ENCODE peak calls at places on chromosomes 5 and 9, in four cellular contexts. F is PC-9; E is activated CD8-positive, alpha-beta T cell treated with anti-CD3 and anti-CD28 coated beads for 36 hours; S is AG10803. W is an unnamed sample.

GRCh38 chr5:113235884-113236283 is 198.9 kb downstream of the TSSK1B start:
- DNase-seq in F (no peak), E (no peak), S (no peak), W (no peak)

GRCh38 chr9:135925496-135926133 is 18.3 kb upstream of the CAMSAP1 start:
- DNase-seq in F (no peak), E (peak), S (no peak), W (peak)

GRCh38 chr9:38046669-38047300 is 22.2 kb downstream of the SHB start:
- DNase-seq in F (peak), E (no peak), S (peak), W (no peak)

GRCh38 chr5:177467436-177467835 is 6.0 kb downstream of the DBN1 start:
- DNase-seq in F (no peak), E (no peak), S (no peak), W (no peak)

GRCh38 chr5:112529525-112529924 is 110.4 kb upstream of the EPB41L4A start:
- DNase-seq in F (no peak), E (no peak), S (no peak), W (no peak)

GRCh38 chr5:76908166-76908565 is 44.7 kb upstream of the CRHBP start:
- DNase-seq in F (no peak), E (no peak), S (no peak), W (no peak)

GRCh38 chr9:92716557-92716956 is 46.6 kb upstream of the IPPK start:
- DNase-seq in F (peak), E (peak), S (no peak), W (peak)

GRCh38 chr5:113520429-113520828 is 6.9 kb downstream of the YTHDC2 start:
- DNase-seq in F (no peak), E (peak), S (peak), W (peak)

GRCh38 chr5:132460835-132461230 is 29.7 kb downstream of the IRF1 start:
- DNase-seq in F (no peak), E (no peak), S (no peak), W (no peak)

GRCh38 chr5:88727705-88728313 is 155.2 kb downstream of the MEF2C start:
- DNase-seq in F (no peak), E (no peak), S (peak), W (no peak)
- TF ChIP-seq CTCF in F (peak), E (peak), S (peak), W (peak)

GRCh38 chr5:149130121-149130931 is 11.0 kb upstream of the ABLIM3 start:
- DNase-seq in F (no peak), E (no peak), S (no peak), W (no peak)
- TF ChIP-seq CTCF in F (peak), E (no peak), S (peak), W (no peak)

DNA sequence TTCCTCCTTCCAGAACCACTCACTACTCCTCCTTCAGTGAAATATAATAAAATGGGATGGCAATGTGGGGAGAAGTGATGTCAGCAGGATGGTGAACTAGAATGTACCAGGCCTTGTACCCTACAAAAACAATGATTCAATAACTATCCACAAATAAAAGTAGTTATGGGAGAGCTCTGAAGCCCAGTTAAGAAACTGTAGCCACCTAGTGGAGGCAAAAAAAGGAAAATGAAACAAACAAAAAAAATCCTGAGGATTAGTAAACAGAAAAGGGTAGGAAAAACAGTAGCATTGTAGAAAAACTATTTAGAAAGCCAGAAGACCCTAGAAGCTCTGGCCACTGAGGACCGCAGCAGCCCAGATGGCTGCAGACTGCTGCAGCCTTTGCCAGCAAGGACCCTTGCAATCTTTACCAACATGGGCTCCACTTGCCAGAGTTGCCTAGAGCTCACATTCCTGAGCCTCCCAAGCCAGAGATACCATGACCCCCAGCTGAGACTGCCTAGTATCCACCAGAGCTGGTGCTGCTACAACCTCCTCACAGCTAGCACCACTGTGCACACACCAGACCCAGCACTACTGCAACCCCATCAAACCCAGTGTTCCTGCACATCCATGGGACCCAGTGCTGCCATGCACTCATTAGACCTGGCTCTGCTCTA is 259.7 kb upstream of the MSX2 start:
- DNase-seq in F (no peak), E (no peak), S (no peak), W (no peak)
- TF ChIP-seq CTCF in F (no peak), E (no peak), S (no peak), W (no peak)

GRCh38 chr5:173736923-173737412 is 120.5 kb upstream of the BOD1 start:
- DNase-seq in F (peak), E (no peak), S (no peak), W (peak)
- TF ChIP-seq CTCF in F (no peak), E (no peak), S (no peak), W (no peak)

DNA sequence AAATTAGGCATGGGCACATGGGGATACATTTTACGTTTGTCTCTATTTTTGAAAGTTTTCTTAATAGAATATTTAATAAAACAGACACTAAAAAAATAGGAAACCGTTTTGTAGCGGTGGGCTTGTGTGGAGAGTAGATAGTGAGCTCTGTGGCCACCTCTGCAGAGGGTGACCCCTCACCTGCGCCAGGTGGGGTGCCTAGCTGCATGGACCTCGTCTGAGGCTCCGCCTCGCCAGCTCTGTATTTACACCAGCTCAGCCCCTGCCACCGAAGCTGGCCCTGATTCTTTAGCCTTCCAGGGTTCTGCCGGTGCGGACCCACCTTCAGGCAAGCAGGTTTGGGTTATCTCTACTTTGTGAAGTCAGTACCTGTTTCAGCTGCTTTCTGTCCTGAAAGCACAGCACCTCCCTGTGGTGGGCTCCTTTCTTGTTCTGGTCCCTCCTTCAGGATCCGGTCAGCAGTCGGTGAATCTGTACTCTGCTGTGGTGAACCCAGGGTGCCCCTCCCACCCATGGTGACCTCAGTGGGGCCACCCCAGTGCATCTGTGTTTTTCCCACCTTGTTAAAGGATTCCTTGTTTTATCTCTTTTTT is 105.2 kb upstream of the CACNA1B start:
- DNase-seq in F (no peak), E (peak), S (no peak), W (no peak)
- TF ChIP-seq CTCF in F (no peak), E (no peak), S (no peak), W (peak)

DNA sequence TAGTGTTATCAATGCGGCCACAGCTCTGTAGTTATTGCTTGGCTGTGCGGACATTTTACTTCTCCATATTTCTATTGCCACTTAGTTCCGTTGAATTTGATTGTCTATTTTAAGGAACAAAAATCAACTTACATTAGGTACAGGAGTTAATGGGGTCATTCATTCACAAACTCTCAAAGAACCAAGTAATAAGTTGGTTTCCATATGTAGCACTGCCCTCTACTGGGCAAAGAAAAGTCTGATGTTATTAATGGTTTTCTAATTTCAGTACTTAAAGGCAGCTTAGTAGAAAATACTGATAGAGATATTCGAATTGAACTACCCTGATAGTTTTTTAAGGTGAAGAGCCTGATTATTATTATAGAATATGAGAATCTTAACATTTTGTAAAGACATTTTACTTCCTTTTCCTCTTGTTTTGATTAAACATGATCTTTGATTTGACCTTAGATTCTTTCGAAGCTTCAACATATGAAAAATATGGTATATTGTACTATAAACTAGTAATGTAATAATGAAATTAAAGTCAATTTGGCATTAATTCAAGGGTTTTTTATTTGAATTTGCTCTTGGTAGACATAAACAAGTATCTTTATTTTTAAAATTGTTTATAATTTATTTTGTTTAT is 119.5 kb upstream of the CTNND2 start:
- DNase-seq in F (no peak), E (peak), S (peak), W (peak)
- TF ChIP-seq CTCF in F (peak), E (peak), S (peak), W (peak)

DNA sequence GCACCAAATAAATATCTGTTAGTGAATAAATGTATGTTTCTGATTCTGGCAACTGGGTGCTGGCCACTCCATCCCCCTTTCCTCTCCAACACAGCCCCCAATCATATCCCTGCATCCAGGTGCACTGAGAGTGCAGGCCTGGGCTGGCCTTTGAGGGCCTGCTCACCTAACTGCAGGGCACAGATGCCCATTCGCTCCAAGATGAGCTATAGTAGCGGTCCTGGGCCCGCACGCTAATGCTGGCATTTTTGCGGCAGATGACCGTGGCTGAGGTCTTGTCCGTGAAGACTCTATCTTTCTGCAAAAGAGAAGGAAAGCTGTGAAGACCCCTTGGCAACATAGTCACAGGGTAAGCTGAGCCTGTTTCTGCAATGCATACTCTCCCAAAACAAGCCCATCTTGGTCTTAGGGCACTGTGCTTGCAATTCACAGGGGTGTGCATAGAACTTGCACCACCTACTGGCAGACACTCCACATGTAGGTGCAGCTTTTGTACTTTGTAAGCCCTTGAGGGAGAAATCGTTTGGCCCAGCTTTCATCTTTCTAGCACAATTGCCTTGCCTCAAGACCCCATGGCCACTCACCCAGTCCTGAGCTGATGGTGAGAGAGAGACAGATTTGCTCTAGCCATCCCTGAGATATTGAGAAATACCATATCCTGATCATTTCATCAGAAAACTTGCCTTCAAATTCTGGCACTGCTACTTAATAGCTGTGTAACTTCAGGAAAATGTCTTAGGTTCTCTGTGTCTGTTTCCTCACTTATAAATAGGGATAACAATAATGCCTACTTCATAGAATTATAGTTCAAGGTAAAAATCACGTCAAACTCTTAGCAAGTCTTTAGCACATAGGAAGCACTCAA is 13.5 kb downstream of the IL12B start:
- DNase-seq in F (peak), E (peak), S (peak), W (peak)
- TF ChIP-seq CTCF in F (peak), E (peak), S (peak), W (peak)

DNA sequence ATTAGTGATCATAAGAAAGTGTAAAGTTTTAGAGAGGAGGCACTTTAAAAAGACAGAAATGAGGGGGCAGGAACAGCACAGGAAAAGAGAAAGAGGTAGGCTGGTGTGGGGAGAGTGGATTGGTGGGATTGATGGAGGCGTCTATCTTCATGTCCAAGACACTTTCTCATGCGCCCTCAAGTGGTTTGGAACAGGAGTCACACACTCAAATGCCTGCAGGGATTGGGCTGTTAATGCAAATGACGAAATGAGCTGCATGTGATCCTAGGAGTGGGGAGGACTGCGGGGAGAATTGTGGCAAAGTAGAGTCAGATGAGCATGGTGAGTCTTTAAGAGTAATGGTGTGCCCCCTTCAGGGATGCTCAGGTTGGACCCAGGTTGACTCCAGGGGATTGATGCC is 5.5 kb downstream of the SLC36A3 start:
- DNase-seq in F (no peak), E (no peak), S (peak), W (no peak)
- TF ChIP-seq CTCF in F (no peak), E (no peak), S (peak), W (no peak)

GRCh38 chr9:99105152-99106043 is 485 bp downstream of the TGFBR1 start:
- DNase-seq in F (peak), E (peak), S (peak), W (peak)
- TF ChIP-seq CTCF in F (no peak), E (no peak), S (no peak), W (no peak)